ENCODE peak calls at places on chromosomes 16 and 17, in eight cellular contexts. W is cardiac muscle cell; M is ovary; G is endothelial cell of umbilical vein; H is MM.1S; P is IMR-90; N is effector memory CD4-positive, alpha-beta T cell; F is tibial artery. V is an unnamed sample.

GRCh38 chr16:1786242-1787055 is 3.7 kb downstream of the NUBP2 start:
- DNase-seq in G (no peak), N (no peak), F (no peak), W (no peak), M (peak; percentile 18), P (no peak), H (no peak), V (no peak)

GRCh38 chr17:9677411-9677810 is 32.1 kb downstream of the USP43 start:
- DNase-seq in H (no peak), N (no peak), F (no peak), W (no peak), M (no peak), G (no peak), P (no peak), V (no peak)

GRCh38 chr17:58307468-58308172 is 21.0 kb downstream of the TSPOAP1 start:
- DNase-seq in M (no peak), F (no peak), P (no peak), N (no peak), G (no peak), H (no peak), W (no peak), V (peak; percentile 66)

GRCh38 chr16:6541262-6541661 is 791.4 kb upstream of the RBFOX1 start:
- DNase-seq in P (no peak), N (no peak), H (no peak), G (no peak), F (no peak), M (no peak), W (peak; percentile 48), V (peak; percentile 66)

GRCh38 chr17:79983456-79983855 is 52.2 kb downstream of the TBC1D16 start:
- DNase-seq in N (no peak), W (no peak), H (no peak), G (no peak), P (no peak), M (peak; percentile 19), F (peak; percentile 54), V (no peak)

GRCh38 chr16:11297492-11298142 is 16.5 kb upstream of the PRM1 start:
- DNase-seq in N (peak; percentile 38), G (peak; percentile 15), F (peak; percentile 92), H (peak; percentile 94), P (peak; percentile 70), W (peak; percentile 69), M (peak; percentile 53), V (no peak)

GRCh38 chr17:9916108-9916507 is 11.0 kb upstream of the RCVRN start:
- DNase-seq in G (no peak), M (no peak), W (no peak), F (no peak), H (no peak), P (no peak), N (no peak), V (no peak)

GRCh38 chr17:28078443-28079229 is 36.2 kb downstream of the NLK start:
- DNase-seq in H (no peak), N (no peak), G (no peak), P (peak; percentile 21), F (no peak), W (no peak), M (no peak), V (no peak)

GRCh38 chr16:57539072-57539796 is 2.9 kb upstream of the CCDC102A start:
- DNase-seq in G (no peak), M (no peak), W (no peak), N (no peak), P (no peak), F (no peak), H (peak; percentile 79), V (no peak)

GRCh38 chr17:47935961-47936360 is 5.4 kb upstream of the PNPO start:
- DNase-seq in W (no peak), P (peak; percentile 85), G (peak; percentile 14), H (no peak), F (no peak), M (no peak), N (no peak), V (no peak)

GRCh38 chr16:81971853-81972252 is 39.4 kb downstream of the SDR42E1 start:
- DNase-seq in N (no peak), M (no peak), H (no peak), G (no peak), P (no peak), F (no peak), W (no peak), V (no peak)

GRCh38 chr17:19534562-19535149 is 1.0 kb downstream of the SLC47A1 start:
- DNase-seq in P (no peak), H (no peak), N (no peak), W (no peak), F (no peak), G (no peak), M (no peak), V (no peak)

GRCh38 chr16:68368602-68368944 is 57.8 kb downstream of the PRMT7 start:
- DNase-seq in H (peak; percentile 70), M (no peak), N (no peak), G (no peak), P (no peak), F (no peak), W (no peak), V (no peak)

GRCh38 chr16:513950-514349 is 13.6 kb upstream of the CAPN15 start:
- DNase-seq in H (no peak), W (no peak), P (no peak), G (no peak), N (no peak), F (no peak), M (no peak), V (no peak)

GRCh38 chr16:518858-519257 is 8.7 kb upstream of the CAPN15 start:
- DNase-seq in W (no peak), N (no peak), F (no peak), P (no peak), M (no peak), G (no peak), H (no peak), V (no peak)

GRCh38 chr16:512802-513201 is 14.7 kb upstream of the CAPN15 start:
- DNase-seq in H (no peak), W (no peak), P (no peak), N (no peak), G (no peak), F (no peak), M (no peak), V (no peak)

GRCh38 chr16:515175-515962 is 12.1 kb upstream of the CAPN15 start:
- DNase-seq in M (no peak), P (no peak), F (no peak), H (no peak), W (no peak), G (peak; percentile 55), N (no peak), V (no peak)

GRCh38 chr16:515963-516226 is 11.6 kb upstream of the CAPN15 start:
- DNase-seq in G (no peak), M (no peak), F (no peak), W (no peak), N (no peak), H (no peak), P (no peak), V (no peak)
- H3K36me3 ChIP-seq in G (peaks cover 16% of the 10 kb centered on the region), M (no peaks in the 10 kb centered on the region), F (peaks cover 27% of the 10 kb centered on the region), W (peaks cover 14% of the 10 kb centered on the region), N (peaks cover 12% of the 10 kb centered on the region), H (no peaks in the 10 kb centered on the region), P (peaks cover 40% of the 10 kb centered on the region), V (peaks cover 63% of the 10 kb centered on the region)

GRCh38 chr16:56491657-56492261 is 28.1 kb downstream of the BBS2 start:
- DNase-seq in P (no peak), F (no peak), H (peak; percentile 63), W (no peak), N (no peak), M (no peak), G (no peak), V (no peak)

GRCh38 chr16:56488035-56488434 is 31.8 kb downstream of the BBS2 start:
- DNase-seq in H (no peak), N (no peak), P (no peak), W (no peak), F (no peak), G (no peak), M (no peak), V (no peak)

GRCh38 chr16:56493131-56493530 is 26.7 kb downstream of the BBS2 start:
- DNase-seq in W (no peak), M (no peak), P (peak; percentile 13), H (no peak), G (no peak), N (no peak), F (no peak), V (no peak)

GRCh38 chr16:56493815-56494214 is 26.0 kb downstream of the BBS2 start:
- DNase-seq in N (no peak), H (no peak), M (no peak), F (no peak), P (no peak), W (no peak), G (no peak), V (no peak)
- H3K36me3 ChIP-seq in N (peaks cover 24% of the 10 kb centered on the region), H (no peaks in the 10 kb centered on the region), M (no peaks in the 10 kb centered on the region), F (peaks cover 33% of the 10 kb centered on the region), P (peaks cover 5% of the 10 kb centered on the region), W (peaks cover 34% of the 10 kb centered on the region), G (no peaks in the 10 kb centered on the region), V (peaks cover 33% of the 10 kb centered on the region)

DNA sequence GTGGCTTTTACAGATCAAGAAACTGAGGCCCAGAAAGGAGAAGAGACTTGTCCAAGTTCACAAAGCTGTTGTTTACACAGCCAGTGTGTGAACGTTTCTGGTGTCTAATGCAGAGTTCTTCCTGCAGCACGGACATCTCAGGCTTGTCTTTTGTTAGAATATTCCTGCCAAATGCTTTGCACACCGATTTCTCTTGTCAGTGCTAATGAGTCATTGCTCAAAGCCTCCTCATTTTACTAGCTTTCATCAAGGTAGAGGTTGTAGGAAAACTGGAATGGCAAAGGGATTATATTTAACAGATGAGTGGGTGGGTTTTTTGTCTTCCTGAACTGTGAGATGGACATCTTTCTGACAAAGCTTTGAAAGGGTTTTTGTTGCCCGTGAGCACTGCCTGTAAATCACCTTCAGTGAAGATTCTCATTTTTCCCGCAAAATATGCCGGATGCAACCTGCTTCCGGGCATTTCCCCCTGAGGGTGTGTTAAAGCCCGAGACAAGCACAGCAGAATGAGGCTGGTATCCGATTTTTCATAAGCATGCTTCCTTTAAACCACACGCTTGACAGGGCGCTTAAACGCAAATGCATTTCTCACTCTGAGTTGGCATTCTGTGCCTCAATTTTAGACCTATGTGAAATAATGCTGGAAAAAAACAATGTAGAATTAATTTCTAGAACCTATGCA is 14.7 kb downstream of the PMM2 start:
- DNase-seq in W (no peak), H (no peak), M (no peak), G (no peak), P (no peak), N (no peak), F (no peak), V (no peak)
- H3K36me3 ChIP-seq in W (peaks cover 60% of the 10 kb centered on the region), H (peaks cover 31% of the 10 kb centered on the region), M (no peaks in the 10 kb centered on the region), G (peaks cover 53% of the 10 kb centered on the region), P (peaks cover 70% of the 10 kb centered on the region), N (peaks cover 67% of the 10 kb centered on the region), F (peaks cover 74% of the 10 kb centered on the region), V (peaks cover 100% of the 10 kb centered on the region)

GRCh38 chr16:29992371-29992967 is 2.9 kb downstream of the HIRIP3 start:
- DNase-seq in W (no peak), N (no peak), H (no peak), F (no peak), M (no peak), P (peak; percentile 63), G (no peak), V (no peak)
- H3K36me3 ChIP-seq in W (peaks cover 24% of the 10 kb centered on the region), N (peaks cover 55% of the 10 kb centered on the region), H (peaks cover 2% of the 10 kb centered on the region), F (peaks cover 31% of the 10 kb centered on the region), M (no peaks in the 10 kb centered on the region), P (peaks cover 35% of the 10 kb centered on the region), G (peaks cover 49% of the 10 kb centered on the region), V (peaks cover 68% of the 10 kb centered on the region)